ENCODE peak calls at places on chromosomes 3 and 15, in eight cellular contexts. U is omental fat pad; P is DMS 273 treated with DMSO at 0.1 percent for 48 hours; E is NCI-H1105; S is activated CD8-positive, alpha-beta memory T cell treated with anti-CD3 and anti-CD28 coated beads for 4 hours; X is RPMI7951; T is LoVo; A is B cell. J is an unnamed sample.

GRCh38 chr3:123478314-123478713 is 29.4 kb upstream of the ADCY5 start:
- DNase-seq in U (no peak), E (no peak), T (no peak), P (no peak), S (no peak), A (no peak), X (no peak), J (peak)

GRCh38 chr3:193897791-193898190 is 238.2 kb upstream of the HES1 start:
- DNase-seq in X (no peak), T (no peak), P (no peak), E (no peak), U (no peak), S (no peak), A (no peak), J (no peak)

GRCh38 chr3:83740504-83740903 is 1218.3 kb upstream of the CADM2 start:
- DNase-seq in A (no peak), X (no peak), P (no peak), T (no peak), S (no peak), U (no peak), E (no peak), J (no peak)

GRCh38 chr3:146148468-146148931 is 12.5 kb downstream of the PLOD2 start:
- DNase-seq in P (no peak), X (no peak), S (no peak), E (no peak), T (no peak), U (no peak), A (no peak), J (no peak)

GRCh38 chr15:64351265-64351664 is 4.7 kb downstream of the CSNK1G1 start:
- DNase-seq in T (no peak), P (no peak), E (no peak), X (peak), S (no peak), U (no peak), A (no peak), J (no peak)

GRCh38 chr3:153785901-153786300 is 335.3 kb upstream of the ARHGEF26 start:
- DNase-seq in X (no peak), S (no peak), E (no peak), U (no peak), P (no peak), A (no peak), T (no peak), J (no peak)

GRCh38 chr3:43870110-43870509 is 179.4 kb downstream of the ABHD5 start:
- DNase-seq in U (no peak), P (no peak), E (no peak), A (no peak), X (peak), T (peak), S (no peak), J (no peak)

GRCh38 chr15:44084171-44084570 is 110.9 kb downstream of the FRMD5 start:
- DNase-seq in A (no peak), S (no peak), T (no peak), X (no peak), P (no peak), U (no peak), E (no peak), J (no peak)

GRCh38 chr3:151067158-151067557 is 18.3 kb upstream of the MED12L start:
- DNase-seq in A (no peak), X (peak), U (no peak), E (peak), S (no peak), P (no peak), T (no peak), J (no peak)

GRCh38 chr3:102712896-102713295 is 278.1 kb downstream of the ZPLD1 start:
- DNase-seq in U (no peak), A (no peak), P (no peak), E (no peak), S (no peak), X (no peak), T (no peak), J (no peak)

GRCh38 chr15:57538822-57539221 is 52.9 kb upstream of the MYZAP start:
- DNase-seq in A (no peak), E (no peak), P (no peak), X (no peak), S (no peak), U (no peak), T (no peak), J (no peak)

GRCh38 chr3:20142517-20142916 is 43.5 kb downstream of the SGO1 start:
- DNase-seq in T (no peak), S (no peak), P (no peak), X (no peak), A (no peak), U (no peak), E (no peak), J (no peak)

GRCh38 chr3:29186131-29186599 is 94.7 kb upstream of the RBMS3 start:
- DNase-seq in S (no peak), U (no peak), A (no peak), E (no peak), X (peak), P (no peak), T (peak), J (no peak)

GRCh38 chr3:196122021-196122687 is 40.3 kb upstream of the TFRC start:
- DNase-seq in U (no peak), P (no peak), S (no peak), X (no peak), T (no peak), A (no peak), E (no peak), J (no peak)

GRCh38 chr3:61956236-61956635 is 394.9 kb downstream of the PTPRG start:
- DNase-seq in X (peak), S (no peak), P (no peak), A (no peak), T (no peak), E (no peak), U (no peak), J (no peak)

GRCh38 chr3:168431436-168431835 is 335.7 kb upstream of the GOLIM4 start:
- DNase-seq in X (no peak), E (no peak), U (no peak), P (no peak), A (no peak), T (no peak), S (no peak), J (no peak)

GRCh38 chr3:43997788-43998373 is 243.8 kb upstream of the TOPAZ1 start:
- DNase-seq in A (peak), P (no peak), X (no peak), S (no peak), T (no peak), E (no peak), U (no peak), J (peak)

GRCh38 chr3:126149256-126149902 is 31.0 kb downstream of the ALDH1L1 start:
- DNase-seq in U (no peak), P (no peak), X (no peak), A (no peak), T (no peak), S (no peak), E (no peak), J (peak)

GRCh38 chr3:40476478-40477470 is at the start of gene ZNF619:
- DNase-seq in A (peak), T (peak), P (no peak), U (no peak), X (peak), S (peak), E (peak), J (peak)

GRCh38 chr3:129617381-129618185 is 11.1 kb upstream of the PLXND1 start:
- DNase-seq in X (no peak), T (no peak), A (no peak), P (no peak), U (no peak), S (no peak), E (no peak), J (no peak)

GRCh38 chr3:34868935-34869334 is 770.4 kb upstream of the ARPP21 start:
- DNase-seq in U (no peak), E (no peak), A (no peak), T (no peak), S (no peak), X (no peak), P (no peak), J (no peak)

GRCh38 chr15:61084944-61085367 is 144.1 kb downstream of the RORA start:
- DNase-seq in X (no peak), U (no peak), P (no peak), S (no peak), A (peak), T (no peak), E (peak), J (no peak)

GRCh38 chr3:123060054-123060453 is 6.8 kb upstream of the PDIA5 start:
- DNase-seq in U (no peak), A (no peak), T (no peak), P (no peak), S (no peak), X (no peak), E (no peak), J (no peak)

GRCh38 chr3:119294889-119295769 is 946 bp downstream of the ARHGAP31 start:
- DNase-seq in P (peak), E (no peak), A (peak), U (no peak), S (peak), X (peak), T (no peak), J (peak)

GRCh38 chr3:4750306-4751056 is 228.8 kb upstream of the BHLHE40 start:
- DNase-seq in E (no peak), P (no peak), U (no peak), T (no peak), S (no peak), A (no peak), X (no peak), J (no peak)

GRCh38 chr15:60733196-60733595 is 254.3 kb upstream of the ICE2 start:
- DNase-seq in E (no peak), S (no peak), A (no peak), T (no peak), P (no peak), X (no peak), U (no peak), J (no peak)

GRCh38 chr3:189232790-189233189 is 61.0 kb downstream of the TPRG1 start:
- DNase-seq in S (no peak), E (no peak), T (no peak), P (no peak), X (no peak), A (no peak), U (no peak), J (no peak)

GRCh38 chr3:14506626-14507344 is 33.4 kb downstream of the GRIP2 start:
- DNase-seq in P (no peak), U (no peak), A (no peak), T (no peak), X (no peak), S (no peak), E (no peak), J (peak)

GRCh38 chr3:189871384-189871783 is 240.2 kb downstream of the TP63 start:
- DNase-seq in X (no peak), T (no peak), E (no peak), P (no peak), A (no peak), S (no peak), U (no peak), J (no peak)

GRCh38 chr3:143885803-143886427 is 37.6 kb upstream of the SLC9A9 start:
- DNase-seq in S (no peak), A (peak), T (peak), P (peak), E (peak), X (peak), U (no peak), J (no peak)

GRCh38 chr15:39786444-39787056 is 3.9 kb upstream of the FSIP1 start:
- DNase-seq in U (no peak), T (peak), A (peak), E (peak), P (peak), S (no peak), X (peak), J (no peak)

GRCh38 chr3:164417955-164418354 is 660.3 kb downstream of the SI start:
- DNase-seq in S (no peak), X (no peak), P (no peak), U (no peak), A (no peak), T (no peak), E (no peak), J (no peak)

GRCh38 chr3:32961189-32961715 is 9.8 kb downstream of the CCR4 start:
- DNase-seq in S (no peak), U (no peak), E (no peak), A (no peak), X (no peak), T (no peak), P (no peak), J (peak)

GRCh38 chr3:88936837-88937236 is 170.6 kb upstream of the EPHA3 start:
- DNase-seq in P (peak), T (no peak), U (no peak), X (no peak), S (no peak), A (no peak), E (no peak), J (no peak)

GRCh38 chr15:70486451-70487379 is 276.6 kb downstream of the UACA start:
- DNase-seq in A (peak), U (no peak), P (no peak), X (peak), E (no peak), S (peak), T (no peak), J (no peak)

GRCh38 chr3:12107071-12107713 is 51.5 kb downstream of the TIMP4 start:
- DNase-seq in T (no peak), E (no peak), X (peak), S (no peak), A (no peak), P (no peak), U (no peak), J (no peak)

GRCh38 chr15:42107483-42107882 is 13.1 kb upstream of the PLA2G4D start:
- DNase-seq in P (peak), S (no peak), A (no peak), U (no peak), T (peak), E (peak), X (peak), J (no peak)

GRCh38 chr15:80568298-80568697 is 126.8 kb upstream of the ABHD17C start:
- DNase-seq in A (no peak), X (peak), U (no peak), T (no peak), E (no peak), S (no peak), P (no peak), J (no peak)

GRCh38 chr3:129536374-129536667 is 6.7 kb upstream of the H1-8 start:
- DNase-seq in S (no peak), E (no peak), X (no peak), A (no peak), T (no peak), U (no peak), P (no peak), J (no peak)